ENCODE peak calls at places on chromosomes 11 and 22, in six cellular contexts. One of them, this sample, is unnamed.

GRCh38 chr22:46201059-46201757 is 48.9 kb downstream of the CDPF1 start:
- DNase-seq in GM12878: no peak
- DNase-seq in H1: peak; percentile 66
- DNase-seq in HCT116: peak; percentile 46
- DNase-seq in K562: no peak
- DNase-seq in HepG2: peak; percentile 61
- DNase-seq in this sample: peak; percentile 62

GRCh38 chr22:21926728-21927127 is 25.9 kb downstream of the PPM1F start:
- DNase-seq in GM12878: no peak
- DNase-seq in H1: no peak
- DNase-seq in HCT116: no peak
- DNase-seq in K562: no peak
- DNase-seq in HepG2: no peak
- DNase-seq in this sample: no peak

GRCh38 chr22:47225931-47226633 is 463.6 kb downstream of the TBC1D22A start:
- DNase-seq in GM12878: no peak
- DNase-seq in H1: peak; percentile 2
- DNase-seq in HCT116: no peak
- DNase-seq in K562: no peak
- DNase-seq in HepG2: no peak
- DNase-seq in this sample: no peak

GRCh38 chr22:44463151-44463550 is 34.9 kb downstream of the RTL6 start:
- DNase-seq in GM12878: no peak
- DNase-seq in H1: no peak
- DNase-seq in HCT116: no peak
- DNase-seq in K562: no peak
- DNase-seq in HepG2: no peak
- DNase-seq in this sample: no peak

GRCh38 chr11:63536669-63537292 is at the start of gene PLAAT4:
- DNase-seq in GM12878: peak; percentile 45
- DNase-seq in H1: no peak
- DNase-seq in HCT116: no peak
- DNase-seq in K562: peak; percentile 45
- DNase-seq in HepG2: peak; percentile 16
- DNase-seq in this sample: no peak

GRCh38 chr11:121105851-121106250 is 4.8 kb downstream of the TECTA start:
- DNase-seq in GM12878: no peak
- DNase-seq in H1: no peak
- DNase-seq in HCT116: no peak
- DNase-seq in K562: no peak
- DNase-seq in HepG2: no peak
- DNase-seq in this sample: no peak

GRCh38 chr11:49995559-49995958 is 13.2 kb upstream of the OR4C12 start:
- DNase-seq in GM12878: no peak
- DNase-seq in H1: peak; percentile 71
- DNase-seq in HCT116: peak; percentile 46
- DNase-seq in K562: peak; percentile 19
- DNase-seq in HepG2: peak; percentile 73
- DNase-seq in this sample: peak; percentile 80

GRCh38 chr22:17083811-17084540 is 824 bp upstream of the IL17RA start:
- DNase-seq in GM12878: no peak
- DNase-seq in H1: no peak
- DNase-seq in HCT116: no peak
- DNase-seq in K562: no peak
- DNase-seq in HepG2: no peak
- DNase-seq in this sample: no peak

GRCh38 chr11:59216654-59217640 is 4.2 kb upstream of the MPEG1 start:
- DNase-seq in GM12878: peak; percentile 99
- DNase-seq in H1: no peak
- DNase-seq in HCT116: no peak
- DNase-seq in K562: no peak
- DNase-seq in HepG2: no peak
- DNase-seq in this sample: no peak

GRCh38 chr22:32518848-32519247 is 44.2 kb downstream of the FBXO7 start:
- DNase-seq in GM12878: no peak
- DNase-seq in H1: no peak
- DNase-seq in HCT116: peak; percentile 15
- DNase-seq in K562: no peak
- DNase-seq in HepG2: no peak
- DNase-seq in this sample: no peak

GRCh38 chr11:121365304-121365703 is 72.7 kb downstream of the SC5D start:
- DNase-seq in GM12878: no peak
- DNase-seq in H1: no peak
- DNase-seq in HCT116: no peak
- DNase-seq in K562: no peak
- DNase-seq in HepG2: no peak
- DNase-seq in this sample: no peak

GRCh38 chr22:23570681-23571080 is 9.4 kb downstream of the IGLL1 start:
- DNase-seq in GM12878: no peak
- DNase-seq in H1: no peak
- DNase-seq in HCT116: no peak
- DNase-seq in K562: no peak
- DNase-seq in HepG2: no peak
- DNase-seq in this sample: no peak

GRCh38 chr11:67271548-67272284 is 5.4 kb downstream of the GRK2 start:
- DNase-seq in GM12878: peak; percentile 39
- DNase-seq in H1: no peak
- DNase-seq in HCT116: no peak
- DNase-seq in K562: no peak
- DNase-seq in HepG2: no peak
- DNase-seq in this sample: no peak

GRCh38 chr11:118436639-118437045 is 350 bp downstream of the KMT2A start:
- DNase-seq in GM12878: no peak
- DNase-seq in H1: peak; percentile 49
- DNase-seq in HCT116: no peak
- DNase-seq in K562: no peak
- DNase-seq in HepG2: no peak
- DNase-seq in this sample: no peak

DNA sequence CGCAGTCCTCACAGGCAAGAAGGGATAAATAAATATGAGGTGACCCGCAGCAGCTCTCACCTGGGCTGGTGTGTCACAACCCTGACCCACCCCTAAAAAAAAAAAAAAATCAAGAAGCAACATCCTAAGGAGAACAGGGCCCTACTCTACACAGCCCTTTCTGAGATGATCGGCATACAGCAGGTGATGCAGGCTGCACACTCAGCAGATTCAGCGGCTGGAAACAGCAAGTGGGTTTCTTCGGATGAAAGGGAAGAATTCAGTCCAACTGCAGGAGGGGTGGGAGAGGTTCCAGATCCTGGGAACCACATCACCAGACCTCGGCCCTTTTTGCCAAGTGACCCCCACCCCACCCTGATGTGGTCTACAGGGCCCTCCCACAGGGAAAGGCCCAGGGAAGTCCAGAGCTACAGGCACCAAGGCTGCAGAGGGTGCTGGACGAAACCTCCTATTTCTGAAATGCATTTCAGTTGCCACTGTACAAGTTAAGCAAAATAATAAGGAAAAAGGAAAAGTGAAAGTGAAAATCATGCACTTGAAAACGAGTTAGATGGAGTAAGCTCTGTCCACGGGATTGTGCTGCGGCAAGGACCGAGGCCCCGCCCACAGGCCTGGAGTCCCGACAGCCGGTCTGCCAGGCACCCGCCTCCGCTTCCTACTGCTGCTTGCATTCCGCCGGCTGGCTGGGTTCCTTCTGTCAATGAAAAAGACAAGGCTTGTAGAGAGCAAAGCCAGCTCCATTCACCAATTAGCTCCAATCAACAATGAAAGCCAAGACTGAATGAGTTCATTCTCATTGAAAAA is 15.9 kb upstream of the PHLDA2 start:
- DNase-seq in GM12878: no peak
- DNase-seq in H1: peak; percentile 80
- DNase-seq in HCT116: no peak
- DNase-seq in K562: no peak
- DNase-seq in HepG2: no peak
- DNase-seq in this sample: no peak
- H3K9ac ChIP-seq in GM12878: no peak overlapping the region
- H3K9ac ChIP-seq in H1: no peak overlapping the region
- H3K9ac ChIP-seq in HCT116: no peak overlapping the region
- H3K9ac ChIP-seq in K562: no peak overlapping the region
- H3K9ac ChIP-seq in HepG2: no peak overlapping the region
- H3K9ac ChIP-seq in this sample: no peak overlapping the region

DNA sequence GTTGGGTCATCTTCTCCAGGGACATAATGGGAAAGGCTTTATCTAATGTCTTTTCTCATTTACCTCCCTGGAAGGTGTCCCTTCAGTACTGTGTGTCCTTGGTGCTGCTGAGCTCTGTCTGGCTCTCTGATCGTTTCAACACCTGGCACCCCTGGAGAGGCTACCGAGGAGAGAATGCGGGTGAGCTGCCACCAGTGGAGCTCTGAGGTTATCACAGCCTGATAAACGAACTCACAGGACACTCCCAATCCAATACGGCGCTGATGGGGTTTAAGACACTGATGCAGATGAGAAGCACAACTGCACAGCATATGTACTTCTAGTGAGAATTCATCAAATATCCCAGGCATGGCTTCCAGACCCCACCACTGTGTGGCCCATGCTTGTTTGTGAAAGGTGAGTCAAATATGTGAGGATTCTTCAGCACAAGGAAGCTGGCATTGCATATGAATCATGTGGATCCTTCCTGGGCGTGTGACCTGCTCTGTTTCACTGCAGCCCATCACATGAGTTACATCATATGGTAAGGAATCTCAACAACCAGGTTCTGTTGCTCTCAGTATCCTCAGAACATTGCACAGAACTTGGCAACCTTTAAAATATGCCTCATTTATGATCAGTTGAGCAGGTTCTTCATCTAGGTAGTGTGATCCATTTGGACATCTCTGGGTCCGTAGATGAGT is 34.8 kb upstream of the VWA5A start:
- DNase-seq in GM12878: no peak
- DNase-seq in H1: no peak
- DNase-seq in HCT116: no peak
- DNase-seq in K562: no peak
- DNase-seq in HepG2: no peak
- DNase-seq in this sample: no peak
- TF ChIP-seq ZNF274 in GM12878: no peak
- TF ChIP-seq ZNF274 in H1: no peak
- TF ChIP-seq ZNF274 in HCT116: no peak
- TF ChIP-seq ZNF274 in K562: no peak
- TF ChIP-seq ZNF274 in HepG2: no peak
- TF ChIP-seq ZNF274 in this sample: no peak

GRCh38 chr22:35306350-35306967 is 6.8 kb downstream of the TOM1 start:
- DNase-seq in GM12878: no peak
- DNase-seq in H1: no peak
- DNase-seq in HCT116: no peak
- DNase-seq in K562: no peak
- DNase-seq in HepG2: no peak
- DNase-seq in this sample: no peak
- H3K9ac ChIP-seq in GM12878: no peak overlapping the region
- H3K9ac ChIP-seq in H1: no peak overlapping the region
- H3K9ac ChIP-seq in HCT116: no peak overlapping the region
- H3K9ac ChIP-seq in K562: no peak overlapping the region
- H3K9ac ChIP-seq in HepG2: no peak overlapping the region
- H3K9ac ChIP-seq in this sample: no peak overlapping the region

GRCh38 chr11:75347781-75348613 is 3.5 kb downstream of the ARRB1 start:
- DNase-seq in GM12878: no peak
- DNase-seq in H1: no peak
- DNase-seq in HCT116: no peak
- DNase-seq in K562: no peak
- DNase-seq in HepG2: peak; percentile 64
- DNase-seq in this sample: no peak
- TF ChIP-seq ZNF274 in GM12878: no peak
- TF ChIP-seq ZNF274 in H1: no peak
- TF ChIP-seq ZNF274 in HCT116: no peak
- TF ChIP-seq ZNF274 in K562: no peak
- TF ChIP-seq ZNF274 in HepG2: no peak
- TF ChIP-seq ZNF274 in this sample: no peak